ENCODE peak calls at places on chromosomes 12 and 14, in eight cellular contexts. U, R, Z, S, H, E, L and D are unnamed samples. For H3K4me1, the result is how much of the 10 kb centered on the place peaks cover.

GRCh38 chr14:61025239-61026223 is 44.5 kb downstream of the SLC38A6 start:
- DNase-seq in U (peak), R (peak), Z (peak), S (peak), H (peak), E (peak), L (peak), D (peak)

GRCh38 chr12:88820012-88820411 is 239.7 kb upstream of the KITLG start:
- DNase-seq in U (no peak), R (no peak), Z (no peak), S (no peak), H (no peak), E (no peak), L (no peak), D (no peak)

GRCh38 chr14:89185919-89186849 is 230.8 kb downstream of the FOXN3 start:
- DNase-seq in U (no peak), R (no peak), Z (no peak), S (no peak), H (peak), E (peak), L (no peak), D (peak)

GRCh38 chr12:101925352-101925751 is 48.0 kb downstream of the DRAM1 start:
- DNase-seq in U (peak), R (no peak), Z (no peak), S (no peak), H (peak), E (no peak), L (peak), D (no peak)

GRCh38 chr14:101288436-101289229 is 272.7 kb upstream of the DIO3 start:
- DNase-seq in U (peak), R (no peak), Z (no peak), S (no peak), H (no peak), E (no peak), L (peak), D (no peak)

GRCh38 chr12:42166501-42166900 is 21.8 kb upstream of the GXYLT1 start:
- DNase-seq in U (no peak), R (no peak), Z (no peak), S (no peak), H (no peak), E (no peak), L (no peak), D (no peak)

GRCh38 chr14:57747036-57747435 is 118.9 kb downstream of the SLC35F4 start:
- DNase-seq in U (no peak), R (no peak), Z (no peak), S (no peak), H (peak), E (peak), L (no peak), D (peak)

GRCh38 chr12:10363922-10364838 is 25.7 kb downstream of the KLRK1 start:
- DNase-seq in U (peak), R (peak), Z (peak), S (no peak), H (no peak), E (peak), L (peak), D (peak)

GRCh38 chr12:52370906-52371608 is 3.8 kb upstream of the KRT85 start:
- DNase-seq in U (peak), R (no peak), Z (no peak), S (no peak), H (no peak), E (no peak), L (peak), D (peak)

GRCh38 chr14:54440454-54440853 is 720 bp downstream of the CNIH1 start:
- DNase-seq in U (no peak), R (no peak), Z (no peak), S (no peak), H (no peak), E (peak), L (no peak), D (no peak)

GRCh38 chr12:100216337-100216736 is 15.7 kb downstream of the ACTR6 start:
- DNase-seq in U (no peak), R (no peak), Z (no peak), S (no peak), H (no peak), E (peak), L (no peak), D (no peak)

GRCh38 chr12:2283910-2284309 is 231.1 kb downstream of the CACNA1C start:
- DNase-seq in U (no peak), R (no peak), Z (no peak), S (no peak), H (no peak), E (no peak), L (no peak), D (no peak)

GRCh38 chr14:59305231-59305630 is 116.8 kb downstream of the DAAM1 start:
- DNase-seq in U (no peak), R (no peak), Z (no peak), S (no peak), H (no peak), E (no peak), L (no peak), D (no peak)

GRCh38 chr12:51139292-51139844 is 33.6 kb downstream of the TFCP2 start:
- DNase-seq in U (no peak), R (no peak), Z (no peak), S (no peak), H (no peak), E (no peak), L (no peak), D (no peak)

GRCh38 chr12:49873361-49873934 is 30.3 kb downstream of the FAIM2 start:
- DNase-seq in U (no peak), R (no peak), Z (no peak), S (no peak), H (no peak), E (no peak), L (no peak), D (no peak)

GRCh38 chr14:69291891-69292586 is 32.1 kb downstream of the GALNT16 start:
- DNase-seq in U (no peak), R (no peak), Z (no peak), S (no peak), H (no peak), E (no peak), L (no peak), D (no peak)

GRCh38 chr12:52645982-52646381 is 6.0 kb downstream of the KRT2 start:
- DNase-seq in U (no peak), R (no peak), Z (no peak), S (no peak), H (no peak), E (peak), L (no peak), D (no peak)

GRCh38 chr12:131137836-131138637 is 184.3 kb downstream of the ADGRD1 start:
- DNase-seq in U (peak), R (no peak), Z (no peak), S (no peak), H (peak), E (no peak), L (no peak), D (peak)

GRCh38 chr12:50550530-50551223 is 45.9 kb downstream of the DIP2B start:
- DNase-seq in U (peak), R (no peak), Z (no peak), S (no peak), H (no peak), E (peak), L (no peak), D (peak)

GRCh38 chr14:64117671-64118402 is 176.3 kb downstream of the ESR2 start:
- DNase-seq in U (no peak), R (no peak), Z (no peak), S (no peak), H (peak), E (no peak), L (peak), D (no peak)

GRCh38 chr12:43208221-43208620 is 343.8 kb downstream of the ADAMTS20 start:
- DNase-seq in U (no peak), R (no peak), Z (no peak), S (no peak), H (no peak), E (no peak), L (no peak), D (no peak)

GRCh38 chr12:113899042-113899843 is 66.9 kb downstream of the RBM19 start:
- DNase-seq in U (no peak), R (no peak), Z (no peak), S (no peak), H (no peak), E (no peak), L (no peak), D (no peak)

GRCh38 chr14:36866867-36867266 is 205.2 kb downstream of the PAX9 start:
- DNase-seq in U (no peak), R (no peak), Z (no peak), S (no peak), H (no peak), E (no peak), L (no peak), D (no peak)

GRCh38 chr12:48857278-48857994 is 5.5 kb upstream of the DDX23 start:
- DNase-seq in U (no peak), R (no peak), Z (no peak), S (no peak), H (no peak), E (no peak), L (no peak), D (no peak)

GRCh38 chr12:59808317-59808910 is 212.6 kb downstream of the SLC16A7 start:
- DNase-seq in U (no peak), R (peak), Z (peak), S (peak), H (peak), E (peak), L (no peak), D (no peak)

GRCh38 chr14:32761381-32761968 is 177.2 kb upstream of the NPAS3 start:
- DNase-seq in U (no peak), R (no peak), Z (no peak), S (no peak), H (no peak), E (no peak), L (no peak), D (no peak)

GRCh38 chr14:101126376-101127130 is 223.0 kb upstream of the RTL1 start:
- DNase-seq in U (no peak), R (no peak), Z (no peak), S (no peak), H (no peak), E (no peak), L (peak), D (no peak)

GRCh38 chr12:12506541-12506940 is 56.1 kb downstream of the DUSP16 start:
- DNase-seq in U (peak), R (no peak), Z (no peak), S (no peak), H (no peak), E (no peak), L (no peak), D (no peak)

GRCh38 chr12:70045036-70045435 is 198.2 kb upstream of the CNOT2 start:
- DNase-seq in U (no peak), R (no peak), Z (no peak), S (no peak), H (no peak), E (no peak), L (no peak), D (peak)

GRCh38 chr12:55652352-55652751 is 15.7 kb downstream of the OR10P1 start:
- DNase-seq in U (no peak), R (no peak), Z (no peak), S (no peak), H (no peak), E (no peak), L (no peak), D (no peak)

GRCh38 chr12:126219654-126220279 is 1154.5 kb downstream of the AACS start:
- DNase-seq in U (no peak), R (no peak), Z (no peak), S (no peak), H (no peak), E (no peak), L (no peak), D (no peak)

GRCh38 chr12:28463396-28463795 is 273.1 kb downstream of the CCDC91 start:
- DNase-seq in U (no peak), R (no peak), Z (no peak), S (no peak), H (no peak), E (no peak), L (no peak), D (no peak)

GRCh38 chr14:102020058-102020971 is 55.9 kb downstream of the DYNC1H1 start:
- DNase-seq in U (no peak), R (no peak), Z (peak), S (no peak), H (no peak), E (no peak), L (no peak), D (no peak)

DNA sequence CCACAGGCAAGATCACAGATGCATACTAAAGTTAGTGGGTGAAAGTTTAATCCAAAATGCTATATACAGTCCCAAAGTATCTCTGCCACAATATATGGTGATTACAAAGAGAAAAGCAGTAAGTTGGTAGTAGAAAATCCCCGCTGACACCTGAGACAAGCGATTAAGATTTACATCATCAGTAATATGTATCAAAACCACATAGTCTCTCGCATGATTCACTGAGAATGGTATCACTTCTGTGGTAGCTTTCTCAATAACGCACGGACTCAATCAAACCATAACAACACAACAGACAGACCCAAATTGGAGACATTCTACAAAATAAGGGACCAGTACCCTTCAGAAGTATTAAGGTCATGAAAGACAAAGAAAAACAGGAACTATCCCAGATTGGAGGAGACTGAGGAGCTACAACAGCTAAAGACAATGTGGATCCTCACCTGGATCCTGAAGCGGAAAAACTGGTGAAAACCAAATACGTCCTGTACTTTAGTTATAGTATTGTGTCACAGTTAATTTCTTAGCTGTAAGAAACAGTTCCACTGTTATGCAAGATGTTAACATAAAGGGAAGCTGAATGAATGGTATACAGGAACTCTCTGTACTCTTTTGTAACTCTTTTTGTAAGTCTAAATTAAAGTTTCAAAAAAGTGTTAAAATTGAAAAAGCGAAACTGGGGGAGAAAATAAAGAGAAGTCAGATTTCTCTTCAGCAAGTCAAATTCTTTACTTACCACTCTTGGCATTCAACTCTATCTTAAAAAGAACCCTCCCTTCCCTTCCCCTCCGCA is 51.0 kb downstream of the SPTLC2 start:
- DNase-seq in U (no peak), R (no peak), Z (peak), S (no peak), H (no peak), E (no peak), L (no peak), D (no peak)
- H3K4me1 ChIP-seq in U (under half), R (under half), Z (under half), S (under half), H (under half), E (under half), L (under half), D (under half)

GRCh38 chr12:124550123-124551089 is 17.0 kb downstream of the NCOR2 start:
- DNase-seq in U (no peak), R (no peak), Z (no peak), S (no peak), H (no peak), E (no peak), L (no peak), D (no peak)
- H3K4me1 ChIP-seq in U (half or more), R (half or more), Z (under half), S (half or more), H (under half), E (under half), L (half or more), D (half or more)

DNA sequence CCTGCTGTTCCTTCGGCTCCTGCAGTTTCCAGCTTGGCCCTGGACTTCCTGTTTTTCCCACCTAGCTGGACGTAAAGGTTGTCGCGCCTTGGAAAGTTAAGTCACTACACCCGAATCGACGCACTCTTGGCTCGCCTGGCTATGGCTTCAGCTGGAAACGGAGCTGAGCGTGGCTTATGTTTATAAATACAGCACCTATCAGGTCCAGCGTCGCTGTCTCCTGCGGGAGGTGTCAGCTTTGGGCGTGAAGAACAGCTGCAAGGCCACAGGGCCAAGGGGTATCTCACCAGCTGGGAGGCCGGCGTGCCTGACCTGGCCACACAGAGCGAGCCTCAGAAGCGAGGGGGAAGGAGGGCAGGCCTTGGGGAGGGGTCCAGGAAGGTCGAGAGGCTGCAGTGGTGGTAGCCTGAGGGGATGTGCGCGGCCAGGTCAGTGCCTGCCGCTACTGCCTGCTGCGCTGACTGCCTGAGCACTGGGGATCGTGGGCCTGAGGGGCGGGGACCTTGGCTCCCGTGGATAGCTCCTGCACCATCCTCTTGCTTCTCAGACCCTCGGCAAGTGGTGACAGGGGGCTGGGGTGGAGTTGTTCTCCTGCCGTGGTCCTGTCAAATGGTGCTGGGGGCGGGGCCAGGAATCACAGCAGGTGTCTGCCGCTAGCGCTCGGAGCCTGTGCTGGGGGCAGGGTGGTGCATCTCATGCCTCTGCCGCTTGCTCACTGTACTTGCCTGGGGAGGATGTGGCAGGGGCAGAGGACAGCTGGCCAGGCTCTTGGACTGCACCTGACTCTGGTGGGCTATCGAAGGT is 12.5 kb downstream of the PACS2 start:
- DNase-seq in U (no peak), R (no peak), Z (no peak), S (no peak), H (no peak), E (no peak), L (no peak), D (no peak)
- H3K4me1 ChIP-seq in U (under half), R (under half), Z (under half), S (under half), H (under half), E (under half), L (half or more), D (under half)

DNA sequence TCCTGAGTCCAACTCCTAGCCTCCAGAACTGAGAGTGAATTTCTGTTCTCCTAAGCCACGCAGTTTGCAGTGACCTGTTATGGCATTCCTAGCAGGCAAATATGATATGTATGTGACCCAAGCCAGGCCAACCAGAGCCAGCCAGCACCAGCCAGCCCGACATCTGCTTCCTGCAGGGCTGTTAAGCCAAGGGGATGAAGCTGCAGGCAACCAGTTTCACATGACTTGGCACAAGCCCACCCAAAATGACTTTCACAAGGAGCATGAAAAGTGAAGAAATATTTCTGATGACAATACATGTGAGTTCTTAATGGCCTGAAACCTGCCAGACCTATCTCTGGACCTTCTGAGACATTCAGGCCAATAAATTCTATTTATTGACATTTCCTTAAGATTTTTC is 68.1 kb downstream of the ITPK1 start:
- DNase-seq in U (no peak), R (no peak), Z (no peak), S (no peak), H (no peak), E (no peak), L (no peak), D (no peak)
- H3K4me1 ChIP-seq in U (under half), R (under half), Z (under half), S (under half), H (half or more), E (under half), L (under half), D (under half)

DNA sequence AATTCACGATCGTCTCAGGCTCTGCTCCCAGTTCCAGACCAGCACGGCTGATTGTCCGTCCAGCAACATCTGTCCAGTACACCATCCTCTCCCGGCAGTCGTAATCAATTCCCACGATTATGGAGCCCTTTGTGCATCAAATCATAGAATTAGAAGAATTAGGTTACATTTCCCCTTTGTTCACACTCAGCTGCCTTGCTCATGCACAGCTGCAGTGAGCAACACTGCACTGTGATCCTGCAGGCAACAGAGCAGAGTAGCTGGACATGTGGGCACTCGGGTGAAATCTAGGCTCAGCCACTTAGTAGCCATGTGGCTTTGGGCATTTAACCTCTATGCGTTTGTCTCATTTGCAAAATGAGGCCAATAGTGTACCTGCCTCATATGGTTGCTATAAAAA is 22.2 kb downstream of the RTRAF start:
- DNase-seq in U (no peak), R (no peak), Z (no peak), S (no peak), H (no peak), E (no peak), L (no peak), D (no peak)
- H3K4me1 ChIP-seq in U (under half), R (under half), Z (under half), S (under half), H (under half), E (under half), L (under half), D (under half)

DNA sequence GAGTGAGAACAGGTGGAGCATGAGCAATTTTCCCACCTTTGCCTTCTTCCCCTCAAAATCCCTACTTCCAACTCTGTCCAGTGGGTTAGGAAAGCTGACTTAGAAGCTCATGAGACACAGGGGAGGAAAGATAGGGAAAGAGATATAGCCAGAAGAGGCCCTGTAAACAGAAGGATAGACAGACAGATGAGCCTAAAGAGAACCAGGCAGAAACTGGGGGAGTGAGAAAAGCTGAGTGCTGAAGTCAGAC is 5.0 kb downstream of the AJUBA start:
- DNase-seq in U (no peak), R (no peak), Z (no peak), S (no peak), H (no peak), E (no peak), L (no peak), D (no peak)
- H3K4me1 ChIP-seq in U (under half), R (under half), Z (under half), S (under half), H (half or more), E (under half), L (under half), D (under half)